ENCODE peak calls at places on chromosomes 16 and 17, in seven cellular contexts. D, L, M, R, Q, F and E are unnamed samples.

GRCh38 chr16:8565498-8565897 is 24.8 kb downstream of the TMEM114 start:
- DNase-seq in D (no peak), L (no peak), M (no peak), R (no peak), Q (no peak), F (no peak), E (no peak)

GRCh38 chr17:7133424-7133823 is 18.8 kb upstream of the ASGR2 start:
- DNase-seq in D (peak; percentile 36), L (no peak), M (no peak), R (no peak), Q (peak; percentile 60), F (peak; percentile 74), E (no peak)

GRCh38 chr17:8818047-8818446 is 18.9 kb upstream of the MFSD6L start:
- DNase-seq in D (no peak), L (no peak), M (no peak), R (no peak), Q (no peak), F (no peak), E (no peak)

GRCh38 chr16:14097182-14097951 is 26.2 kb downstream of the MRTFB start:
- DNase-seq in D (no peak), L (no peak), M (no peak), R (no peak), Q (no peak), F (peak; percentile 39), E (peak; percentile 76)

GRCh38 chr16:81937305-81938038 is 73.8 kb downstream of the SDR42E1 start:
- DNase-seq in D (no peak), L (no peak), M (no peak), R (no peak), Q (no peak), F (no peak), E (no peak)

GRCh38 chr17:76191891-76192290 is 48.4 kb downstream of the RNF157 start:
- DNase-seq in D (peak; percentile 85), L (no peak), M (no peak), R (no peak), Q (no peak), F (no peak), E (no peak)

GRCh38 chr17:1649844-1650409 is at the start of gene RILP:
- DNase-seq in D (no peak), L (peak; percentile 62), M (no peak), R (no peak), Q (peak; percentile 96), F (peak; percentile 89), E (peak; percentile 24)

GRCh38 chr17:20073056-20073979 is 64.2 kb downstream of the SPECC1 start:
- DNase-seq in D (no peak), L (no peak), M (peak; percentile 10), R (no peak), Q (peak; percentile 38), F (no peak), E (no peak)

GRCh38 chr17:59367657-59368045 is 36.2 kb downstream of the YPEL2 start:
- DNase-seq in D (no peak), L (no peak), M (no peak), R (no peak), Q (no peak), F (peak; percentile 46), E (peak; percentile 32)

GRCh38 chr17:45147581-45148182 is 593 bp upstream of the HEXIM1 start:
- DNase-seq in D (peak; percentile 85), L (peak; percentile 83), M (peak; percentile 97), R (no peak), Q (peak; percentile 91), F (peak; percentile 93), E (peak; percentile 95)

GRCh38 chr17:44909681-44910144 is 5.6 kb downstream of the GFAP start:
- DNase-seq in D (no peak), L (no peak), M (peak; percentile 71), R (no peak), Q (no peak), F (no peak), E (no peak)

GRCh38 chr17:58271532-58271931 is 9.2 kb downstream of the MPO start:
- DNase-seq in D (no peak), L (no peak), M (no peak), R (no peak), Q (no peak), F (no peak), E (no peak)

GRCh38 chr17:58276423-58276822 is 4.3 kb downstream of the MPO start:
- DNase-seq in D (no peak), L (no peak), M (no peak), R (no peak), Q (no peak), F (no peak), E (no peak)

GRCh38 chr17:58272367-58273280 is 8.1 kb downstream of the MPO start:
- DNase-seq in D (no peak), L (peak; percentile 4), M (no peak), R (no peak), Q (no peak), F (no peak), E (no peak)

GRCh38 chr17:58275417-58275816 is 5.3 kb downstream of the MPO start:
- DNase-seq in D (no peak), L (no peak), M (no peak), R (no peak), Q (no peak), F (no peak), E (no peak)

GRCh38 chr17:58273453-58274104 is 7.2 kb downstream of the MPO start:
- DNase-seq in D (no peak), L (peak; percentile 1), M (no peak), R (no peak), Q (no peak), F (no peak), E (no peak)
- TF ChIP-seq CEBPB in D (no peak), L (no peak), M (no peak), R (no peak), Q (no peak), F (no peak), E (no peak)

GRCh38 chr17:81822996-81823799 is 9.9 kb downstream of the MCRIP1 start:
- DNase-seq in D (no peak), L (no peak), M (no peak), R (no peak), Q (no peak), F (no peak), E (no peak)

GRCh38 chr17:81825841-81826471 is 7.1 kb downstream of the MCRIP1 start:
- DNase-seq in D (no peak), L (no peak), M (no peak), R (no peak), Q (no peak), F (peak; percentile 56), E (no peak)

GRCh38 chr17:81824595-81824994 is 8.5 kb downstream of the MCRIP1 start:
- DNase-seq in D (no peak), L (no peak), M (no peak), R (no peak), Q (no peak), F (no peak), E (no peak)

GRCh38 chr17:81822312-81822637 is 10.8 kb downstream of the MCRIP1 start:
- DNase-seq in D (no peak), L (no peak), M (no peak), R (no peak), Q (no peak), F (no peak), E (no peak)

GRCh38 chr17:81823800-81824550 is 9.1 kb downstream of the MCRIP1 start:
- DNase-seq in D (no peak), L (no peak), M (no peak), R (no peak), Q (no peak), F (no peak), E (no peak)
- TF ChIP-seq RAD21 in D (no peak), L (no peak), M (no peak), R (no peak), Q (no peak), F (no peak), E (no peak)

GRCh38 chr17:40113961-40114272 is 7.9 kb upstream of the MSL1 start:
- DNase-seq in D (no peak), L (no peak), M (peak; percentile 56), R (no peak), Q (no peak), F (no peak), E (no peak)

GRCh38 chr17:40112718-40113109 is 9.1 kb upstream of the MSL1 start:
- DNase-seq in D (no peak), L (no peak), M (no peak), R (no peak), Q (no peak), F (no peak), E (no peak)

GRCh38 chr17:40115101-40115436 is 6.7 kb upstream of the MSL1 start:
- DNase-seq in D (no peak), L (no peak), M (no peak), R (no peak), Q (no peak), F (no peak), E (no peak)

GRCh38 chr17:40112191-40112590 is 9.6 kb upstream of the MSL1 start:
- DNase-seq in D (no peak), L (no peak), M (no peak), R (no peak), Q (no peak), F (no peak), E (no peak)

GRCh38 chr17:40113110-40113960 is 8.4 kb upstream of the MSL1 start:
- DNase-seq in D (peak; percentile 83), L (peak; percentile 100), M (peak; percentile 95), R (no peak), Q (peak; percentile 97), F (peak; percentile 98), E (peak; percentile 87)
- H3K4me3 ChIP-seq in D (peak overlapping the region; percentile 37), L (peak overlapping the region; percentile 42), M (peak overlapping the region; percentile 24), R (peak overlapping the region; percentile 2), Q (peak overlapping the region; percentile 17), F (peak overlapping the region; percentile 25), E (peak overlapping the region; percentile 44)

GRCh38 chr16:75506567-75506966 is 11.3 kb upstream of the CHST6 start:
- DNase-seq in D (no peak), L (peak; percentile 38), M (peak; percentile 59), R (no peak), Q (no peak), F (peak; percentile 79), E (peak; percentile 73)
- TF ChIP-seq CEBPB in D (no peak), L (peak; percentile 46), M (peak; percentile 78), R (no peak), Q (peak; percentile 75), F (peak; percentile 86), E (peak; percentile 98)